ENCODE peak calls at places on chromosome 9, in six cellular contexts. One of them, this sample, is unnamed.

GRCh38 chr9:90307177-90307833 is 335.3 kb downstream of the DIRAS2 start:
- DNase-seq in cardiac muscle cell: peak; percentile 25
- DNase-seq in adrenal gland: no peak
- DNase-seq in HCT116: no peak
- DNase-seq in left ventricle myocardium inferior: no peak
- DNase-seq in psoas muscle: no peak
- DNase-seq in this sample: no peak

GRCh38 chr9:12224449-12224848 is 468.7 kb upstream of the TYRP1 start:
- DNase-seq in cardiac muscle cell: no peak
- DNase-seq in adrenal gland: no peak
- DNase-seq in HCT116: no peak
- DNase-seq in left ventricle myocardium inferior: no peak
- DNase-seq in psoas muscle: no peak
- DNase-seq in this sample: no peak

GRCh38 chr9:79524266-79524665 is 47.5 kb upstream of the TLE4 start:
- DNase-seq in cardiac muscle cell: peak; percentile 3
- DNase-seq in adrenal gland: no peak
- DNase-seq in HCT116: no peak
- DNase-seq in left ventricle myocardium inferior: no peak
- DNase-seq in psoas muscle: no peak
- DNase-seq in this sample: no peak

GRCh38 chr9:68861436-68861835 is 152.5 kb downstream of the PRKACG start:
- DNase-seq in cardiac muscle cell: no peak
- DNase-seq in adrenal gland: no peak
- DNase-seq in HCT116: no peak
- DNase-seq in left ventricle myocardium inferior: peak; percentile 31
- DNase-seq in psoas muscle: no peak
- DNase-seq in this sample: no peak

GRCh38 chr9:114275246-114275994 is 47.5 kb upstream of the ORM1 start:
- DNase-seq in cardiac muscle cell: no peak
- DNase-seq in adrenal gland: no peak
- DNase-seq in HCT116: no peak
- DNase-seq in left ventricle myocardium inferior: peak; percentile 11
- DNase-seq in psoas muscle: peak; percentile 46
- DNase-seq in this sample: no peak

GRCh38 chr9:84592918-84593317 is 76.6 kb upstream of the NTRK2 start:
- DNase-seq in cardiac muscle cell: no peak
- DNase-seq in adrenal gland: no peak
- DNase-seq in HCT116: no peak
- DNase-seq in left ventricle myocardium inferior: no peak
- DNase-seq in psoas muscle: no peak
- DNase-seq in this sample: no peak

GRCh38 chr9:121278535-121279169 is 10.7 kb downstream of the GSN start:
- DNase-seq in cardiac muscle cell: peak; percentile 97
- DNase-seq in adrenal gland: peak; percentile 67
- DNase-seq in HCT116: peak; percentile 59
- DNase-seq in left ventricle myocardium inferior: no peak
- DNase-seq in psoas muscle: peak; percentile 73
- DNase-seq in this sample: peak; percentile 19

GRCh38 chr9:79470957-79471356 is 100.8 kb upstream of the TLE4 start:
- DNase-seq in cardiac muscle cell: no peak
- DNase-seq in adrenal gland: no peak
- DNase-seq in HCT116: no peak
- DNase-seq in left ventricle myocardium inferior: no peak
- DNase-seq in psoas muscle: no peak
- DNase-seq in this sample: no peak

GRCh38 chr9:93143830-93144530 is 9.9 kb upstream of the NINJ1 start:
- DNase-seq in cardiac muscle cell: no peak
- DNase-seq in adrenal gland: no peak
- DNase-seq in HCT116: no peak
- DNase-seq in left ventricle myocardium inferior: no peak
- DNase-seq in psoas muscle: peak; percentile 83
- DNase-seq in this sample: peak; percentile 81

GRCh38 chr9:7653262-7653661 is 146.3 kb downstream of the DMAC1 start:
- DNase-seq in cardiac muscle cell: peak; percentile 2
- DNase-seq in adrenal gland: no peak
- DNase-seq in HCT116: no peak
- DNase-seq in left ventricle myocardium inferior: no peak
- DNase-seq in psoas muscle: no peak
- DNase-seq in this sample: no peak

GRCh38 chr9:84379740-84380139 is 39.2 kb upstream of the SLC28A3 start:
- DNase-seq in cardiac muscle cell: peak; percentile 74
- DNase-seq in adrenal gland: no peak
- DNase-seq in HCT116: no peak
- DNase-seq in left ventricle myocardium inferior: no peak
- DNase-seq in psoas muscle: no peak
- DNase-seq in this sample: no peak

GRCh38 chr9:36963356-36963755 is 70.7 kb downstream of the PAX5 start:
- DNase-seq in cardiac muscle cell: no peak
- DNase-seq in adrenal gland: no peak
- DNase-seq in HCT116: no peak
- DNase-seq in left ventricle myocardium inferior: no peak
- DNase-seq in psoas muscle: no peak
- DNase-seq in this sample: no peak

GRCh38 chr9:133584559-133585476 is 24.4 kb downstream of the FAM163B start:
- DNase-seq in cardiac muscle cell: peak; percentile 57
- DNase-seq in adrenal gland: no peak
- DNase-seq in HCT116: no peak
- DNase-seq in left ventricle myocardium inferior: no peak
- DNase-seq in psoas muscle: no peak
- DNase-seq in this sample: no peak

GRCh38 chr9:131001990-131002389 is 7.0 kb upstream of the LAMC3 start:
- DNase-seq in cardiac muscle cell: no peak
- DNase-seq in adrenal gland: no peak
- DNase-seq in HCT116: no peak
- DNase-seq in left ventricle myocardium inferior: no peak
- DNase-seq in psoas muscle: no peak
- DNase-seq in this sample: no peak

GRCh38 chr9:1871486-1872181 is 143.5 kb upstream of the SMARCA2 start:
- DNase-seq in cardiac muscle cell: peak; percentile 12
- DNase-seq in adrenal gland: no peak
- DNase-seq in HCT116: no peak
- DNase-seq in left ventricle myocardium inferior: no peak
- DNase-seq in psoas muscle: no peak
- DNase-seq in this sample: no peak

GRCh38 chr9:122333169-122333808 is 37.5 kb upstream of the PTGS1 start:
- DNase-seq in cardiac muscle cell: no peak
- DNase-seq in adrenal gland: no peak
- DNase-seq in HCT116: no peak
- DNase-seq in left ventricle myocardium inferior: no peak
- DNase-seq in psoas muscle: no peak
- DNase-seq in this sample: no peak

DNA sequence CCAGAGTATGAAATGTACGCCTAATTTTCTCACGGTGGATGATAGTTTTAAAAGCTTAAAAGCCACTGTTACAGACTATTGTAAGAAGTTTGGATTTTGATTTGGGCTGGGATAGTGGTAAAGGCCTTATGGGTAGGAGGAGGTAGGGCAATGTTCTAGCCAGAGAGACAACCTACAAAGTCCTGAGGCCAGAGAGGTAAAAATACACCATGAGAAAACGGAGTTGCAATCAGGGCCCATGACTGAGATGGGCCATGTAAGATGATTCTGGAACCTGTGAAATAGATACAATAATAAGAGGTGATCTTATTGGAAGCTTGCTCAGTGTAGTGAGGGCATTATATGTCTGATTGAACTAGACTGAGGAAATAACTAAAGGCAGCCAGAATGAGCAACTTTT is 188.8 kb downstream of the RFX3 start:
- DNase-seq in cardiac muscle cell: no peak
- DNase-seq in adrenal gland: no peak
- DNase-seq in HCT116: no peak
- DNase-seq in left ventricle myocardium inferior: no peak
- DNase-seq in psoas muscle: no peak
- DNase-seq in this sample: no peak
- H3K27ac ChIP-seq in cardiac muscle cell: peak overlapping the region; percentile 22
- H3K27ac ChIP-seq in adrenal gland: no peak overlapping the region
- H3K27ac ChIP-seq in HCT116: no peak overlapping the region
- H3K27ac ChIP-seq in left ventricle myocardium inferior: peak overlapping the region; percentile 68
- H3K27ac ChIP-seq in psoas muscle: no peak overlapping the region
- H3K27ac ChIP-seq in this sample: no peak overlapping the region

GRCh38 chr9:107049046-107049824 is 186.3 kb downstream of the ZNF462 start:
- DNase-seq in cardiac muscle cell: no peak
- DNase-seq in adrenal gland: no peak
- DNase-seq in HCT116: no peak
- DNase-seq in left ventricle myocardium inferior: no peak
- DNase-seq in psoas muscle: no peak
- DNase-seq in this sample: no peak

GRCh38 chr9:107039546-107039945 is 176.6 kb downstream of the ZNF462 start:
- DNase-seq in cardiac muscle cell: peak; percentile 59
- DNase-seq in adrenal gland: no peak
- DNase-seq in HCT116: no peak
- DNase-seq in left ventricle myocardium inferior: no peak
- DNase-seq in psoas muscle: no peak
- DNase-seq in this sample: no peak

GRCh38 chr9:107044872-107045271 is 181.9 kb downstream of the ZNF462 start:
- DNase-seq in cardiac muscle cell: no peak
- DNase-seq in adrenal gland: no peak
- DNase-seq in HCT116: no peak
- DNase-seq in left ventricle myocardium inferior: no peak
- DNase-seq in psoas muscle: peak; percentile 46
- DNase-seq in this sample: no peak

GRCh38 chr9:107046692-107047091 is 183.7 kb downstream of the ZNF462 start:
- DNase-seq in cardiac muscle cell: no peak
- DNase-seq in adrenal gland: no peak
- DNase-seq in HCT116: no peak
- DNase-seq in left ventricle myocardium inferior: no peak
- DNase-seq in psoas muscle: no peak
- DNase-seq in this sample: no peak

GRCh38 chr9:107043886-107044285 is 180.9 kb downstream of the ZNF462 start:
- DNase-seq in cardiac muscle cell: no peak
- DNase-seq in adrenal gland: no peak
- DNase-seq in HCT116: no peak
- DNase-seq in left ventricle myocardium inferior: no peak
- DNase-seq in psoas muscle: no peak
- DNase-seq in this sample: no peak
- H3K27me3 ChIP-seq in cardiac muscle cell: no peaks in the 10 kb centered on the region
- H3K27me3 ChIP-seq in adrenal gland: no peaks in the 10 kb centered on the region
- H3K27me3 ChIP-seq in HCT116: no peaks in the 10 kb centered on the region
- H3K27me3 ChIP-seq in left ventricle myocardium inferior: no peaks in the 10 kb centered on the region
- H3K27me3 ChIP-seq in psoas muscle: no peaks in the 10 kb centered on the region
- H3K27me3 ChIP-seq in this sample: no peaks in the 10 kb centered on the region

GRCh38 chr9:22171691-22172090 is 162.6 kb upstream of the CDKN2B start:
- DNase-seq in cardiac muscle cell: no peak
- DNase-seq in adrenal gland: no peak
- DNase-seq in HCT116: no peak
- DNase-seq in left ventricle myocardium inferior: no peak
- DNase-seq in psoas muscle: no peak
- DNase-seq in this sample: no peak
- H3K27ac ChIP-seq in cardiac muscle cell: peak overlapping the region; percentile 15
- H3K27ac ChIP-seq in adrenal gland: no peak overlapping the region
- H3K27ac ChIP-seq in HCT116: no peak overlapping the region
- H3K27ac ChIP-seq in left ventricle myocardium inferior: no peak overlapping the region
- H3K27ac ChIP-seq in psoas muscle: no peak overlapping the region
- H3K27ac ChIP-seq in this sample: no peak overlapping the region

DNA sequence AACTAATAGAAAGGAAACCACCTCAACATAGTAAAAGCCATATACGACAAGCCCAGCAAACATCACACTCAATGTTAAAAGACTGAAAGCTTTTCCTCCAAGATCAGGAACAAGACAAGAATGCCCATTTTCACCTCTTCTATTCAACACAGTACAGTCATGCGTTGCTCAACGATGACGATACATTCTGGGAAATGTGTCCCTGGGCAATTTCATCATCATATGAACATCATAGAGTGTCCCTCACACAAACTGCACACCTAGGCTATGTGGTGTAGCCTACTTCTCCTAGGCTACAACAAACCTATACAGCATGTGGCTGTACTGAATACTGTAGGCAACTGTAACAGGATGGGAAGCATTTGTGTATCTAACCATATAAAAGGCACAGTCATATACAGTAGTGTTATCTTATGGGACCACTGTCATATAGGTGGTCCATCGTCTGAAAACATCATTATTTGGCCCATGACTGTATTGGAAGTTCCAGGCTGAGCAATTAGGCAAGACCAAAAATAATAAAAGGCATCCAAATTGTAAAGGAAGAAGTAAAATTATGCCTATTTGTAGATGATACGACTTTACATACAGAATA is 6.1 kb downstream of the ROR2 start:
- DNase-seq in cardiac muscle cell: peak; percentile 60
- DNase-seq in adrenal gland: no peak
- DNase-seq in HCT116: no peak
- DNase-seq in left ventricle myocardium inferior: no peak
- DNase-seq in psoas muscle: no peak
- DNase-seq in this sample: no peak
- H3K27me3 ChIP-seq in cardiac muscle cell: no peaks in the 10 kb centered on the region
- H3K27me3 ChIP-seq in adrenal gland: peaks cover 8% of the 10 kb centered on the region
- H3K27me3 ChIP-seq in HCT116: no peaks in the 10 kb centered on the region
- H3K27me3 ChIP-seq in left ventricle myocardium inferior: peaks cover 61% of the 10 kb centered on the region
- H3K27me3 ChIP-seq in psoas muscle: no peaks in the 10 kb centered on the region
- H3K27me3 ChIP-seq in this sample: peaks cover 4% of the 10 kb centered on the region

DNA sequence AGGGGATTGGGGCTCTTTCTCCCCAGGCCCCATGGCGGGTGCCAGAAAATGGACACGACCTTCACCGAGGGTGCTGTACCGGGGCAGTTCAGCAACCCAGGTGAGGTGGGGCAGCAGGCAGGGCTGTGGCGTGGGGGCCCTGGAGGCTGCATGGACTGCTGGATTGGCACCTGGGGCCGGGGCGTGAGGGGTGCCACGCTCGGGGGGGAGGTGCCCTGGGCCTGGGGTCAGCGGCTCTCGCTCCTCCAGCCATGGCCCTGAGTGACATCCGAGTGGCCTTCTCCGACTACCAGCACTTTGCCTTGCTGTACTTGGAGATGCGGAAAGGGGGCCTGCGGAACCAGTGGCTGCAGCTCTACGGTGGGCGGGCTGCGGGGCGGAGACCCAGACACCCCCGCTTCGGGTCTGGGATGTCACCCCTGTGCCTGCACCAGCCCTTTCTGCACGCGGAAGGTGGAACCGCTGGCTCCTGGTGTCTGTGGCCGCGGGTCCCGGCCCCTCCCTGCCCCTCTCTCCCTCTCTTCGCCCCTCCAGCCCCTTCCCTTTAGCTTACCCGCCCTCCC is 1.8 kb downstream of the LCNL1 start:
- DNase-seq in cardiac muscle cell: no peak
- DNase-seq in adrenal gland: no peak
- DNase-seq in HCT116: no peak
- DNase-seq in left ventricle myocardium inferior: no peak
- DNase-seq in psoas muscle: no peak
- DNase-seq in this sample: no peak
- H3K27ac ChIP-seq in cardiac muscle cell: no peak overlapping the region
- H3K27ac ChIP-seq in adrenal gland: no peak overlapping the region
- H3K27ac ChIP-seq in HCT116: no peak overlapping the region
- H3K27ac ChIP-seq in left ventricle myocardium inferior: peak overlapping the region; percentile 91
- H3K27ac ChIP-seq in psoas muscle: no peak overlapping the region
- H3K27ac ChIP-seq in this sample: no peak overlapping the region

GRCh38 chr9:95507456-95508241 is 9.1 kb downstream of the PTCH1 start:
- DNase-seq in cardiac muscle cell: peak; percentile 83
- DNase-seq in adrenal gland: peak; percentile 52
- DNase-seq in HCT116: peak; percentile 63
- DNase-seq in left ventricle myocardium inferior: peak; percentile 52
- DNase-seq in psoas muscle: peak; percentile 68
- DNase-seq in this sample: peak; percentile 58
- H3K27me3 ChIP-seq in cardiac muscle cell: no peaks in the 10 kb centered on the region
- H3K27me3 ChIP-seq in adrenal gland: no peaks in the 10 kb centered on the region
- H3K27me3 ChIP-seq in HCT116: no peaks in the 10 kb centered on the region
- H3K27me3 ChIP-seq in left ventricle myocardium inferior: no peaks in the 10 kb centered on the region
- H3K27me3 ChIP-seq in psoas muscle: no peaks in the 10 kb centered on the region
- H3K27me3 ChIP-seq in this sample: no peaks in the 10 kb centered on the region

This sample was measured in naive thymus-derived CD4-positive, alpha-beta T cell.